ENCODE peak calls at places on chromosome 18, in nine cellular contexts. One of them, this sample, is unnamed.

GRCh38 chr18:77066101-77066500 is 66.5 kb downstream of the MBP start:
- DNase-seq in NCI-H2081: no peak
- DNase-seq in heart left ventricle: no peak
- DNase-seq in neuronal stem cell: no peak
- DNase-seq in NCI-H446: no peak
- DNase-seq in A549: no peak
- DNase-seq in astrocyte of the spinal cord: no peak
- DNase-seq in activated CD8-positive, alpha-beta memory T cell treated with anti-CD3 and anti-CD28 coated beads for 24 hours: no peak
- DNase-seq in H9: no peak
- DNase-seq in this sample: no peak

GRCh38 chr18:3898866-3899613 is 449.1 kb downstream of the TGIF1 start:
- DNase-seq in heart left ventricle: no peak
- DNase-seq in NCI-H446: no peak
- DNase-seq in NCI-H2081: no peak
- DNase-seq in H9: no peak
- DNase-seq in activated CD8-positive, alpha-beta memory T cell treated with anti-CD3 and anti-CD28 coated beads for 24 hours: no peak
- DNase-seq in astrocyte of the spinal cord: no peak
- DNase-seq in A549: no peak
- DNase-seq in neuronal stem cell: no peak
- DNase-seq in this sample: no peak

GRCh38 chr18:39966275-39966674 is 1988.8 kb upstream of the PIK3C3 start:
- DNase-seq in heart left ventricle: no peak
- DNase-seq in activated CD8-positive, alpha-beta memory T cell treated with anti-CD3 and anti-CD28 coated beads for 24 hours: no peak
- DNase-seq in astrocyte of the spinal cord: no peak
- DNase-seq in H9: peak
- DNase-seq in neuronal stem cell: no peak
- DNase-seq in NCI-H446: no peak
- DNase-seq in A549: no peak
- DNase-seq in NCI-H2081: peak
- DNase-seq in this sample: no peak

GRCh38 chr18:1585881-1586488 is 681.3 kb downstream of the ADCYAP1 start:
- DNase-seq in astrocyte of the spinal cord: peak
- DNase-seq in A549: peak
- DNase-seq in heart left ventricle: no peak
- DNase-seq in NCI-H2081: peak
- DNase-seq in NCI-H446: peak
- DNase-seq in H9: no peak
- DNase-seq in neuronal stem cell: peak
- DNase-seq in activated CD8-positive, alpha-beta memory T cell treated with anti-CD3 and anti-CD28 coated beads for 24 hours: no peak
- DNase-seq in this sample: no peak

GRCh38 chr18:3689986-3690681 is 240.2 kb downstream of the TGIF1 start:
- DNase-seq in heart left ventricle: no peak
- DNase-seq in A549: no peak
- DNase-seq in neuronal stem cell: no peak
- DNase-seq in NCI-H446: no peak
- DNase-seq in NCI-H2081: no peak
- DNase-seq in activated CD8-positive, alpha-beta memory T cell treated with anti-CD3 and anti-CD28 coated beads for 24 hours: no peak
- DNase-seq in astrocyte of the spinal cord: no peak
- DNase-seq in H9: peak
- DNase-seq in this sample: no peak

GRCh38 chr18:53911200-53911599 is 313.3 kb downstream of the MBD2 start:
- DNase-seq in A549: no peak
- DNase-seq in neuronal stem cell: no peak
- DNase-seq in H9: no peak
- DNase-seq in astrocyte of the spinal cord: no peak
- DNase-seq in NCI-H446: no peak
- DNase-seq in activated CD8-positive, alpha-beta memory T cell treated with anti-CD3 and anti-CD28 coated beads for 24 hours: no peak
- DNase-seq in heart left ventricle: no peak
- DNase-seq in NCI-H2081: no peak
- DNase-seq in this sample: no peak

GRCh38 chr18:49768051-49768391 is 45.3 kb downstream of the ACAA2 start:
- DNase-seq in NCI-H2081: no peak
- DNase-seq in A549: peak
- DNase-seq in NCI-H446: peak
- DNase-seq in heart left ventricle: no peak
- DNase-seq in astrocyte of the spinal cord: peak
- DNase-seq in H9: peak
- DNase-seq in neuronal stem cell: peak
- DNase-seq in activated CD8-positive, alpha-beta memory T cell treated with anti-CD3 and anti-CD28 coated beads for 24 hours: no peak
- DNase-seq in this sample: no peak

GRCh38 chr18:77101410-77102245 is 31.0 kb downstream of the MBP start:
- DNase-seq in neuronal stem cell: no peak
- DNase-seq in NCI-H446: peak
- DNase-seq in NCI-H2081: no peak
- DNase-seq in heart left ventricle: peak
- DNase-seq in H9: peak
- DNase-seq in astrocyte of the spinal cord: peak
- DNase-seq in A549: peak
- DNase-seq in activated CD8-positive, alpha-beta memory T cell treated with anti-CD3 and anti-CD28 coated beads for 24 hours: peak
- DNase-seq in this sample: peak

GRCh38 chr18:46411862-46412690 is 244.9 kb downstream of the LOXHD1 start:
- DNase-seq in astrocyte of the spinal cord: peak
- DNase-seq in A549: no peak
- DNase-seq in H9: peak
- DNase-seq in neuronal stem cell: no peak
- DNase-seq in activated CD8-positive, alpha-beta memory T cell treated with anti-CD3 and anti-CD28 coated beads for 24 hours: no peak
- DNase-seq in NCI-H2081: no peak
- DNase-seq in heart left ventricle: no peak
- DNase-seq in NCI-H446: peak
- DNase-seq in this sample: peak

GRCh38 chr18:32478317-32478716 is 7.6 kb upstream of the GAREM1 start:
- DNase-seq in activated CD8-positive, alpha-beta memory T cell treated with anti-CD3 and anti-CD28 coated beads for 24 hours: no peak
- DNase-seq in H9: no peak
- DNase-seq in NCI-H2081: no peak
- DNase-seq in neuronal stem cell: no peak
- DNase-seq in astrocyte of the spinal cord: no peak
- DNase-seq in NCI-H446: no peak
- DNase-seq in A549: no peak
- DNase-seq in heart left ventricle: no peak
- DNase-seq in this sample: no peak

GRCh38 chr18:48800877-48801727 is 149.7 kb downstream of the SMAD7 start:
- DNase-seq in neuronal stem cell: no peak
- DNase-seq in NCI-H446: no peak
- DNase-seq in NCI-H2081: no peak
- DNase-seq in heart left ventricle: no peak
- DNase-seq in astrocyte of the spinal cord: no peak
- DNase-seq in H9: peak
- DNase-seq in activated CD8-positive, alpha-beta memory T cell treated with anti-CD3 and anti-CD28 coated beads for 24 hours: peak
- DNase-seq in A549: no peak
- DNase-seq in this sample: peak

GRCh38 chr18:23761941-23762340 is 72.7 kb downstream of the LAMA3 start:
- DNase-seq in astrocyte of the spinal cord: no peak
- DNase-seq in NCI-H2081: no peak
- DNase-seq in heart left ventricle: no peak
- DNase-seq in H9: no peak
- DNase-seq in A549: no peak
- DNase-seq in activated CD8-positive, alpha-beta memory T cell treated with anti-CD3 and anti-CD28 coated beads for 24 hours: no peak
- DNase-seq in neuronal stem cell: no peak
- DNase-seq in NCI-H446: no peak
- DNase-seq in this sample: no peak